ENCODE peak calls at places on chromosomes 11 and 22, in nine cellular contexts. D is stimulated activated CD4-positive, alpha-beta T cell treated with anti-CD3 and anti-CD28 coated beads, Interleukin-12 subunit alpha, Interleukin-12 subunit beta, amount 100 ng/mL, for 48 hours; M is LoVo; W is lung; V is pancreas; C is T-helper 2 cell; U is tibial artery; T is hypothalamus; Y is NCI-H1105. Z is an unnamed sample.

GRCh38 chr22:46072030-46072881 is 78.1 kb upstream of the PPARA start:
- DNase-seq in U (peak), Y (no peak), W (peak), D (no peak), T (no peak), C (no peak), M (no peak), V (peak), Z (no peak)

GRCh38 chr11:45918331-45918941 is 759 bp upstream of the PEX16 start:
- DNase-seq in M (peak), V (peak), C (no peak), W (peak), D (peak), T (peak), Y (peak), U (peak), Z (peak)

GRCh38 chr11:9172394-9172793 is 81.0 kb upstream of the SCUBE2 start:
- DNase-seq in U (no peak), T (no peak), M (no peak), V (no peak), Y (no peak), D (no peak), C (no peak), W (no peak), Z (no peak)

GRCh38 chr22:46007003-46007847 is 30.3 kb upstream of the WNT7B start:
- DNase-seq in Y (no peak), T (no peak), M (peak), D (peak), V (peak), W (peak), C (no peak), U (peak), Z (peak)

GRCh38 chr11:86923993-86924766 is 31.0 kb downstream of the FZD4 start:
- DNase-seq in W (no peak), T (no peak), V (peak), U (no peak), C (no peak), Y (no peak), M (no peak), D (no peak), Z (no peak)

GRCh38 chr22:27982106-27982505 is 63.0 kb upstream of the PITPNB start:
- DNase-seq in V (no peak), U (no peak), C (no peak), Y (no peak), D (no peak), M (no peak), T (no peak), W (no peak), Z (no peak)

GRCh38 chr11:70913715-70914231 is 338.6 kb downstream of the SHANK2 start:
- DNase-seq in U (no peak), M (no peak), C (no peak), Y (peak), V (no peak), T (no peak), W (no peak), D (no peak), Z (no peak)

GRCh38 chr11:68959465-68960298 is 21.1 kb downstream of the MRGPRD start:
- DNase-seq in V (no peak), D (no peak), U (no peak), M (no peak), W (no peak), C (no peak), Y (no peak), T (no peak), Z (no peak)

GRCh38 chr22:24601217-24602104 is 1.5 kb upstream of the GGT1 start:
- DNase-seq in C (no peak), Y (no peak), T (no peak), V (peak), D (no peak), M (peak), U (no peak), W (peak), Z (peak)

GRCh38 chr11:114762437-114762836 is 84.1 kb downstream of the NXPE2 start:
- DNase-seq in U (peak), W (peak), Y (no peak), C (no peak), M (peak), V (peak), D (no peak), T (peak), Z (peak)

GRCh38 chr11:75802913-75803820 is 11.8 kb upstream of the UVRAG start:
- DNase-seq in W (peak), V (peak), C (peak), Y (peak), U (peak), T (peak), D (peak), M (peak), Z (peak)

GRCh38 chr22:29523761-29524160 is 29.8 kb downstream of the THOC5 start:
- DNase-seq in D (no peak), V (no peak), U (no peak), Y (no peak), C (no peak), W (no peak), T (no peak), M (no peak), Z (no peak)

GRCh38 chr11:30465623-30466022 is 120.5 kb downstream of the MPPED2 start:
- DNase-seq in T (no peak), D (no peak), U (no peak), Y (no peak), V (no peak), C (no peak), M (no peak), W (no peak), Z (no peak)

GRCh38 chr11:85704967-85705366 is 19.0 kb upstream of the CCDC89 start:
- DNase-seq in V (no peak), W (no peak), Y (no peak), C (no peak), M (no peak), D (no peak), T (no peak), U (no peak), Z (no peak)

GRCh38 chr11:129117595-129118350 is 74.4 kb downstream of the ARHGAP32 start:
- DNase-seq in W (peak), C (no peak), T (no peak), D (peak), M (peak), U (no peak), Y (peak), V (peak), Z (peak)

GRCh38 chr22:45867118-45867905 is 109.7 kb downstream of the WNT7B start:
- DNase-seq in C (no peak), W (no peak), Y (no peak), V (no peak), M (no peak), D (no peak), T (no peak), U (no peak), Z (no peak)

GRCh38 chr11:67002921-67003411 is 20.0 kb upstream of the SYT12 start:
- DNase-seq in T (no peak), Y (no peak), W (no peak), V (no peak), C (no peak), U (no peak), M (no peak), D (no peak), Z (no peak)

GRCh38 chr11:38582151-38582550 is 1984.1 kb upstream of the RAG2 start:
- DNase-seq in T (no peak), W (no peak), D (no peak), V (no peak), M (no peak), Y (no peak), C (no peak), U (no peak), Z (no peak)

GRCh38 chr11:38392176-38392575 is 1794.1 kb upstream of the RAG2 start:
- DNase-seq in D (no peak), U (no peak), C (no peak), T (no peak), W (no peak), Y (no peak), M (no peak), V (no peak), Z (no peak)

GRCh38 chr22:37726240-37726887 is 29.5 kb downstream of the TRIOBP start:
- DNase-seq in U (no peak), V (no peak), D (no peak), W (no peak), T (no peak), M (no peak), Y (no peak), C (no peak), Z (no peak)

GRCh38 chr22:24834845-24835570 is 29.0 kb downstream of the SGSM1 start:
- DNase-seq in C (no peak), Y (no peak), W (no peak), T (no peak), U (no peak), D (no peak), M (no peak), V (peak), Z (no peak)

GRCh38 chr11:109421981-109422590 is at the start of gene C11orf87:
- DNase-seq in U (no peak), C (no peak), Y (peak), M (no peak), D (no peak), W (no peak), V (no peak), T (no peak), Z (no peak)

GRCh38 chr11:62140302-62141110 is 16.7 kb downstream of the INCENP start:
- DNase-seq in T (no peak), V (no peak), Y (no peak), D (no peak), W (no peak), U (peak), C (no peak), M (no peak), Z (no peak)

GRCh38 chr11:16924462-16924825 is 89.8 kb downstream of the PLEKHA7 start:
- DNase-seq in C (no peak), U (no peak), W (no peak), V (no peak), M (no peak), T (no peak), D (no peak), Y (no peak), Z (no peak)

GRCh38 chr22:45832180-45832579 is 144.8 kb downstream of the WNT7B start:
- DNase-seq in T (no peak), U (no peak), D (no peak), C (no peak), Y (no peak), V (no peak), M (no peak), W (no peak), Z (no peak)

GRCh38 chr11:121795206-121795605 is 320.8 kb downstream of the BLID start:
- DNase-seq in V (no peak), D (no peak), T (no peak), Y (no peak), W (no peak), C (no peak), M (no peak), U (no peak), Z (no peak)

Z was measured in A549.